ENCODE peak calls at places on chromosomes 3 and 15, in six cellular contexts. One of them, this sample, is unnamed.
A peak's percentile ranks its signal among the peaks of the same experiment; 100 is the strongest.

GRCh38 chr3:16665282-16665741 is 60.1 kb upstream of the DAZL start:
- DNase-seq in hepatocyte: peak; percentile 78
- DNase-seq in non-pigmented ciliary epithelial cell: peak; percentile 3
- DNase-seq in NCI-H460: peak; percentile 59
- DNase-seq in endothelial cell: no peak
- DNase-seq in stimulated activated CD4-positive, alpha-beta T cell treated with anti-CD3 and anti-CD28 coated beads, Interleukin-12 subunit alpha, Interleukin-12 subunit beta, amount 100 ng/mL, for 4 hours: no peak
- DNase-seq in this sample: no peak

GRCh38 chr3:18444597-18445420 is 19.7 kb upstream of the SATB1 start:
- DNase-seq in stimulated activated CD4-positive, alpha-beta T cell treated with anti-CD3 and anti-CD28 coated beads, Interleukin-12 subunit alpha, Interleukin-12 subunit beta, amount 100 ng/mL, for 4 hours: peak; percentile 72
- DNase-seq in non-pigmented ciliary epithelial cell: no peak
- DNase-seq in hepatocyte: peak; percentile 89
- DNase-seq in endothelial cell: peak; percentile 85
- DNase-seq in NCI-H460: no peak
- DNase-seq in this sample: peak; percentile 88

GRCh38 chr15:55250951-55251350 is 38.7 kb downstream of the RAB27A start:
- DNase-seq in non-pigmented ciliary epithelial cell: no peak
- DNase-seq in endothelial cell: no peak
- DNase-seq in NCI-H460: no peak
- DNase-seq in stimulated activated CD4-positive, alpha-beta T cell treated with anti-CD3 and anti-CD28 coated beads, Interleukin-12 subunit alpha, Interleukin-12 subunit beta, amount 100 ng/mL, for 4 hours: no peak
- DNase-seq in hepatocyte: no peak
- DNase-seq in this sample: no peak

GRCh38 chr3:44584646-44585501 is at the start of gene ZNF660:
- DNase-seq in non-pigmented ciliary epithelial cell: no peak
- DNase-seq in endothelial cell: peak; percentile 81
- DNase-seq in hepatocyte: peak; percentile 92
- DNase-seq in stimulated activated CD4-positive, alpha-beta T cell treated with anti-CD3 and anti-CD28 coated beads, Interleukin-12 subunit alpha, Interleukin-12 subunit beta, amount 100 ng/mL, for 4 hours: no peak
- DNase-seq in NCI-H460: no peak
- DNase-seq in this sample: peak; percentile 70

GRCh38 chr3:151410891-151411559 is 26.5 kb upstream of the P2RY12 start:
- DNase-seq in NCI-H460: no peak
- DNase-seq in endothelial cell: no peak
- DNase-seq in stimulated activated CD4-positive, alpha-beta T cell treated with anti-CD3 and anti-CD28 coated beads, Interleukin-12 subunit alpha, Interleukin-12 subunit beta, amount 100 ng/mL, for 4 hours: no peak
- DNase-seq in hepatocyte: no peak
- DNase-seq in non-pigmented ciliary epithelial cell: no peak
- DNase-seq in this sample: peak; percentile 69

GRCh38 chr15:48547305-48547704 is 98.2 kb downstream of the FBN1 start:
- DNase-seq in endothelial cell: no peak
- DNase-seq in non-pigmented ciliary epithelial cell: peak; percentile 72
- DNase-seq in hepatocyte: no peak
- DNase-seq in NCI-H460: no peak
- DNase-seq in stimulated activated CD4-positive, alpha-beta T cell treated with anti-CD3 and anti-CD28 coated beads, Interleukin-12 subunit alpha, Interleukin-12 subunit beta, amount 100 ng/mL, for 4 hours: no peak
- DNase-seq in this sample: no peak

GRCh38 chr15:39204031-39204430 is 376.8 kb upstream of the THBS1 start:
- DNase-seq in NCI-H460: no peak
- DNase-seq in hepatocyte: no peak
- DNase-seq in endothelial cell: no peak
- DNase-seq in stimulated activated CD4-positive, alpha-beta T cell treated with anti-CD3 and anti-CD28 coated beads, Interleukin-12 subunit alpha, Interleukin-12 subunit beta, amount 100 ng/mL, for 4 hours: no peak
- DNase-seq in non-pigmented ciliary epithelial cell: no peak
- DNase-seq in this sample: no peak

GRCh38 chr3:94694001-94694400 is 631.1 kb downstream of the NSUN3 start:
- DNase-seq in endothelial cell: no peak
- DNase-seq in NCI-H460: no peak
- DNase-seq in hepatocyte: no peak
- DNase-seq in stimulated activated CD4-positive, alpha-beta T cell treated with anti-CD3 and anti-CD28 coated beads, Interleukin-12 subunit alpha, Interleukin-12 subunit beta, amount 100 ng/mL, for 4 hours: no peak
- DNase-seq in non-pigmented ciliary epithelial cell: no peak
- DNase-seq in this sample: no peak

GRCh38 chr15:94282269-94283250 is 51.2 kb downstream of the MCTP2 start:
- DNase-seq in hepatocyte: no peak
- DNase-seq in endothelial cell: no peak
- DNase-seq in stimulated activated CD4-positive, alpha-beta T cell treated with anti-CD3 and anti-CD28 coated beads, Interleukin-12 subunit alpha, Interleukin-12 subunit beta, amount 100 ng/mL, for 4 hours: no peak
- DNase-seq in non-pigmented ciliary epithelial cell: no peak
- DNase-seq in NCI-H460: no peak
- DNase-seq in this sample: peak; percentile 32

GRCh38 chr3:23743141-23743784 is 62.5 kb upstream of the UBE2E1 start:
- DNase-seq in hepatocyte: no peak
- DNase-seq in non-pigmented ciliary epithelial cell: no peak
- DNase-seq in NCI-H460: no peak
- DNase-seq in stimulated activated CD4-positive, alpha-beta T cell treated with anti-CD3 and anti-CD28 coated beads, Interleukin-12 subunit alpha, Interleukin-12 subunit beta, amount 100 ng/mL, for 4 hours: no peak
- DNase-seq in endothelial cell: peak; percentile 20
- DNase-seq in this sample: no peak

GRCh38 chr3:175526609-175527280 is 667.6 kb downstream of the NAALADL2 start:
- DNase-seq in non-pigmented ciliary epithelial cell: no peak
- DNase-seq in endothelial cell: no peak
- DNase-seq in stimulated activated CD4-positive, alpha-beta T cell treated with anti-CD3 and anti-CD28 coated beads, Interleukin-12 subunit alpha, Interleukin-12 subunit beta, amount 100 ng/mL, for 4 hours: no peak
- DNase-seq in hepatocyte: no peak
- DNase-seq in NCI-H460: no peak
- DNase-seq in this sample: no peak

GRCh38 chr3:52895416-52895815 is 1.9 kb downstream of the STIMATE start:
- DNase-seq in non-pigmented ciliary epithelial cell: no peak
- DNase-seq in NCI-H460: no peak
- DNase-seq in endothelial cell: no peak
- DNase-seq in hepatocyte: no peak
- DNase-seq in stimulated activated CD4-positive, alpha-beta T cell treated with anti-CD3 and anti-CD28 coated beads, Interleukin-12 subunit alpha, Interleukin-12 subunit beta, amount 100 ng/mL, for 4 hours: no peak
- DNase-seq in this sample: no peak

GRCh38 chr3:105553851-105554250 is 187.1 kb downstream of the ALCAM start:
- DNase-seq in NCI-H460: no peak
- DNase-seq in hepatocyte: no peak
- DNase-seq in non-pigmented ciliary epithelial cell: no peak
- DNase-seq in stimulated activated CD4-positive, alpha-beta T cell treated with anti-CD3 and anti-CD28 coated beads, Interleukin-12 subunit alpha, Interleukin-12 subunit beta, amount 100 ng/mL, for 4 hours: no peak
- DNase-seq in endothelial cell: no peak
- DNase-seq in this sample: no peak

GRCh38 chr3:128726691-128727031 is 678 bp downstream of the RAB7A start:
- DNase-seq in NCI-H460: peak; percentile 32
- DNase-seq in hepatocyte: peak; percentile 87
- DNase-seq in stimulated activated CD4-positive, alpha-beta T cell treated with anti-CD3 and anti-CD28 coated beads, Interleukin-12 subunit alpha, Interleukin-12 subunit beta, amount 100 ng/mL, for 4 hours: peak; percentile 39
- DNase-seq in non-pigmented ciliary epithelial cell: peak; percentile 28
- DNase-seq in endothelial cell: peak; percentile 15
- DNase-seq in this sample: peak; percentile 77

GRCh38 chr15:100759698-100760356 is 119.8 kb upstream of the ALDH1A3 start:
- DNase-seq in non-pigmented ciliary epithelial cell: no peak
- DNase-seq in hepatocyte: peak; percentile 78
- DNase-seq in endothelial cell: no peak
- DNase-seq in NCI-H460: peak; percentile 62
- DNase-seq in stimulated activated CD4-positive, alpha-beta T cell treated with anti-CD3 and anti-CD28 coated beads, Interleukin-12 subunit alpha, Interleukin-12 subunit beta, amount 100 ng/mL, for 4 hours: no peak
- DNase-seq in this sample: peak; percentile 6

GRCh38 chr3:44030690-44031344 is 210.9 kb upstream of the TOPAZ1 start:
- DNase-seq in NCI-H460: no peak
- DNase-seq in hepatocyte: no peak
- DNase-seq in stimulated activated CD4-positive, alpha-beta T cell treated with anti-CD3 and anti-CD28 coated beads, Interleukin-12 subunit alpha, Interleukin-12 subunit beta, amount 100 ng/mL, for 4 hours: no peak
- DNase-seq in endothelial cell: no peak
- DNase-seq in non-pigmented ciliary epithelial cell: no peak
- DNase-seq in this sample: no peak

GRCh38 chr15:93327364-93327763 is 238.4 kb upstream of the RGMA start:
- DNase-seq in non-pigmented ciliary epithelial cell: no peak
- DNase-seq in stimulated activated CD4-positive, alpha-beta T cell treated with anti-CD3 and anti-CD28 coated beads, Interleukin-12 subunit alpha, Interleukin-12 subunit beta, amount 100 ng/mL, for 4 hours: no peak
- DNase-seq in endothelial cell: no peak
- DNase-seq in hepatocyte: no peak
- DNase-seq in NCI-H460: no peak
- DNase-seq in this sample: no peak

GRCh38 chr3:132253262-132253878 is 63.8 kb upstream of the ACP3 start:
- DNase-seq in non-pigmented ciliary epithelial cell: peak; percentile 44
- DNase-seq in stimulated activated CD4-positive, alpha-beta T cell treated with anti-CD3 and anti-CD28 coated beads, Interleukin-12 subunit alpha, Interleukin-12 subunit beta, amount 100 ng/mL, for 4 hours: no peak
- DNase-seq in hepatocyte: peak; percentile 79
- DNase-seq in NCI-H460: peak; percentile 50
- DNase-seq in endothelial cell: peak; percentile 19
- DNase-seq in this sample: no peak

GRCh38 chr3:133964547-133964946 is 65.2 kb downstream of the SLCO2A1 start:
- DNase-seq in stimulated activated CD4-positive, alpha-beta T cell treated with anti-CD3 and anti-CD28 coated beads, Interleukin-12 subunit alpha, Interleukin-12 subunit beta, amount 100 ng/mL, for 4 hours: no peak
- DNase-seq in endothelial cell: no peak
- DNase-seq in non-pigmented ciliary epithelial cell: no peak
- DNase-seq in hepatocyte: no peak
- DNase-seq in NCI-H460: no peak
- DNase-seq in this sample: no peak

GRCh38 chr3:46883252-46884185 is 6.0 kb downstream of the PTH1R start:
- DNase-seq in non-pigmented ciliary epithelial cell: no peak
- DNase-seq in NCI-H460: no peak
- DNase-seq in stimulated activated CD4-positive, alpha-beta T cell treated with anti-CD3 and anti-CD28 coated beads, Interleukin-12 subunit alpha, Interleukin-12 subunit beta, amount 100 ng/mL, for 4 hours: peak; percentile 4
- DNase-seq in endothelial cell: peak; percentile 25
- DNase-seq in hepatocyte: peak; percentile 76
- DNase-seq in this sample: no peak

GRCh38 chr15:51224428-51224827 is 114.0 kb downstream of the CYP19A1 start:
- DNase-seq in stimulated activated CD4-positive, alpha-beta T cell treated with anti-CD3 and anti-CD28 coated beads, Interleukin-12 subunit alpha, Interleukin-12 subunit beta, amount 100 ng/mL, for 4 hours: no peak
- DNase-seq in endothelial cell: no peak
- DNase-seq in hepatocyte: no peak
- DNase-seq in NCI-H460: no peak
- DNase-seq in non-pigmented ciliary epithelial cell: no peak
- DNase-seq in this sample: no peak

GRCh38 chr3:51243919-51244318 is 141.2 kb upstream of the MANF start:
- DNase-seq in endothelial cell: no peak
- DNase-seq in hepatocyte: no peak
- DNase-seq in NCI-H460: no peak
- DNase-seq in non-pigmented ciliary epithelial cell: no peak
- DNase-seq in stimulated activated CD4-positive, alpha-beta T cell treated with anti-CD3 and anti-CD28 coated beads, Interleukin-12 subunit alpha, Interleukin-12 subunit beta, amount 100 ng/mL, for 4 hours: no peak
- DNase-seq in this sample: no peak

GRCh38 chr15:31010036-31010435 is 18.6 kb upstream of the MTMR10 start:
- DNase-seq in stimulated activated CD4-positive, alpha-beta T cell treated with anti-CD3 and anti-CD28 coated beads, Interleukin-12 subunit alpha, Interleukin-12 subunit beta, amount 100 ng/mL, for 4 hours: no peak
- DNase-seq in endothelial cell: no peak
- DNase-seq in non-pigmented ciliary epithelial cell: no peak
- DNase-seq in NCI-H460: no peak
- DNase-seq in hepatocyte: no peak
- DNase-seq in this sample: no peak

GRCh38 chr15:44550256-44550655 is 13.3 kb downstream of the EIF3J start:
- DNase-seq in endothelial cell: no peak
- DNase-seq in stimulated activated CD4-positive, alpha-beta T cell treated with anti-CD3 and anti-CD28 coated beads, Interleukin-12 subunit alpha, Interleukin-12 subunit beta, amount 100 ng/mL, for 4 hours: no peak
- DNase-seq in NCI-H460: no peak
- DNase-seq in hepatocyte: no peak
- DNase-seq in non-pigmented ciliary epithelial cell: no peak
- DNase-seq in this sample: no peak

GRCh38 chr3:195823998-195824397 is 12.3 kb upstream of the MUC4 start:
- DNase-seq in endothelial cell: no peak
- DNase-seq in hepatocyte: no peak
- DNase-seq in NCI-H460: no peak
- DNase-seq in stimulated activated CD4-positive, alpha-beta T cell treated with anti-CD3 and anti-CD28 coated beads, Interleukin-12 subunit alpha, Interleukin-12 subunit beta, amount 100 ng/mL, for 4 hours: no peak
- DNase-seq in non-pigmented ciliary epithelial cell: no peak
- DNase-seq in this sample: no peak

GRCh38 chr3:18098960-18099587 is 326.1 kb downstream of the SATB1 start:
- DNase-seq in non-pigmented ciliary epithelial cell: peak; percentile 45
- DNase-seq in hepatocyte: no peak
- DNase-seq in endothelial cell: no peak
- DNase-seq in NCI-H460: peak; percentile 68
- DNase-seq in stimulated activated CD4-positive, alpha-beta T cell treated with anti-CD3 and anti-CD28 coated beads, Interleukin-12 subunit alpha, Interleukin-12 subunit beta, amount 100 ng/mL, for 4 hours: no peak
- DNase-seq in this sample: no peak

GRCh38 chr3:183579967-183580720 is 24.6 kb upstream of the KLHL6 start:
- DNase-seq in stimulated activated CD4-positive, alpha-beta T cell treated with anti-CD3 and anti-CD28 coated beads, Interleukin-12 subunit alpha, Interleukin-12 subunit beta, amount 100 ng/mL, for 4 hours: no peak
- DNase-seq in endothelial cell: no peak
- DNase-seq in NCI-H460: no peak
- DNase-seq in hepatocyte: peak; percentile 23
- DNase-seq in non-pigmented ciliary epithelial cell: no peak
- DNase-seq in this sample: no peak

GRCh38 chr3:30688776-30689175 is 82.4 kb downstream of the TGFBR2 start:
- DNase-seq in hepatocyte: no peak
- DNase-seq in NCI-H460: no peak
- DNase-seq in endothelial cell: no peak
- DNase-seq in stimulated activated CD4-positive, alpha-beta T cell treated with anti-CD3 and anti-CD28 coated beads, Interleukin-12 subunit alpha, Interleukin-12 subunit beta, amount 100 ng/mL, for 4 hours: no peak
- DNase-seq in non-pigmented ciliary epithelial cell: no peak
- DNase-seq in this sample: no peak

GRCh38 chr15:93152264-93152884 is 63.4 kb upstream of the RGMA start:
- DNase-seq in non-pigmented ciliary epithelial cell: no peak
- DNase-seq in hepatocyte: no peak
- DNase-seq in endothelial cell: no peak
- DNase-seq in NCI-H460: no peak
- DNase-seq in stimulated activated CD4-positive, alpha-beta T cell treated with anti-CD3 and anti-CD28 coated beads, Interleukin-12 subunit alpha, Interleukin-12 subunit beta, amount 100 ng/mL, for 4 hours: no peak
- DNase-seq in this sample: no peak

GRCh38 chr3:128416578-128417150 is 50.0 kb downstream of the DNAJB8 start:
- DNase-seq in endothelial cell: no peak
- DNase-seq in hepatocyte: peak; percentile 73
- DNase-seq in non-pigmented ciliary epithelial cell: peak; percentile 68
- DNase-seq in NCI-H460: peak; percentile 58
- DNase-seq in stimulated activated CD4-positive, alpha-beta T cell treated with anti-CD3 and anti-CD28 coated beads, Interleukin-12 subunit alpha, Interleukin-12 subunit beta, amount 100 ng/mL, for 4 hours: no peak
- DNase-seq in this sample: no peak

GRCh38 chr3:2303567-2303966 is 204.9 kb downstream of the CNTN4 start:
- DNase-seq in NCI-H460: peak; percentile 1
- DNase-seq in hepatocyte: peak; percentile 76
- DNase-seq in endothelial cell: no peak
- DNase-seq in non-pigmented ciliary epithelial cell: no peak
- DNase-seq in stimulated activated CD4-positive, alpha-beta T cell treated with anti-CD3 and anti-CD28 coated beads, Interleukin-12 subunit alpha, Interleukin-12 subunit beta, amount 100 ng/mL, for 4 hours: no peak
- DNase-seq in this sample: no peak

GRCh38 chr3:122952509-122952908 is 75.1 kb downstream of the SEMA5B start:
- DNase-seq in NCI-H460: no peak
- DNase-seq in hepatocyte: no peak
- DNase-seq in non-pigmented ciliary epithelial cell: no peak
- DNase-seq in stimulated activated CD4-positive, alpha-beta T cell treated with anti-CD3 and anti-CD28 coated beads, Interleukin-12 subunit alpha, Interleukin-12 subunit beta, amount 100 ng/mL, for 4 hours: no peak
- DNase-seq in endothelial cell: no peak
- DNase-seq in this sample: no peak

GRCh38 chr15:75823860-75824613 is 19.2 kb upstream of the UBE2Q2 start:
- DNase-seq in stimulated activated CD4-positive, alpha-beta T cell treated with anti-CD3 and anti-CD28 coated beads, Interleukin-12 subunit alpha, Interleukin-12 subunit beta, amount 100 ng/mL, for 4 hours: no peak
- DNase-seq in hepatocyte: peak; percentile 53
- DNase-seq in NCI-H460: no peak
- DNase-seq in endothelial cell: peak; percentile 33
- DNase-seq in non-pigmented ciliary epithelial cell: no peak
- DNase-seq in this sample: no peak

GRCh38 chr15:95684693-95685115 is 645.8 kb upstream of the NR2F2 start:
- DNase-seq in hepatocyte: peak; percentile 48
- DNase-seq in stimulated activated CD4-positive, alpha-beta T cell treated with anti-CD3 and anti-CD28 coated beads, Interleukin-12 subunit alpha, Interleukin-12 subunit beta, amount 100 ng/mL, for 4 hours: no peak
- DNase-seq in endothelial cell: no peak
- DNase-seq in non-pigmented ciliary epithelial cell: peak; percentile 78
- DNase-seq in NCI-H460: peak; percentile 40
- DNase-seq in this sample: no peak

GRCh38 chr3:126350502-126351085 is 6.6 kb downstream of the KLF15 start:
- DNase-seq in endothelial cell: no peak
- DNase-seq in non-pigmented ciliary epithelial cell: no peak
- DNase-seq in stimulated activated CD4-positive, alpha-beta T cell treated with anti-CD3 and anti-CD28 coated beads, Interleukin-12 subunit alpha, Interleukin-12 subunit beta, amount 100 ng/mL, for 4 hours: no peak
- DNase-seq in hepatocyte: no peak
- DNase-seq in NCI-H460: no peak
- DNase-seq in this sample: no peak

GRCh38 chr15:63052961-63053698 is 10.6 kb downstream of the TPM1 start:
- DNase-seq in endothelial cell: no peak
- DNase-seq in stimulated activated CD4-positive, alpha-beta T cell treated with anti-CD3 and anti-CD28 coated beads, Interleukin-12 subunit alpha, Interleukin-12 subunit beta, amount 100 ng/mL, for 4 hours: no peak
- DNase-seq in non-pigmented ciliary epithelial cell: no peak
- DNase-seq in NCI-H460: peak; percentile 2
- DNase-seq in hepatocyte: peak; percentile 50
- DNase-seq in this sample: no peak